ENCODE peak calls at places on chromosomes 2 and 18, in ten cellular contexts. Z, E, W, P, F, A, T, K, Y and U are unnamed samples.

GRCh38 chr2:186605041-186605440 is 15.2 kb downstream of the ITGAV start:
- DNase-seq in Z (no peak), E (no peak), W (no peak), P (no peak), F (no peak), A (no peak), T (peak), K (no peak), Y (no peak), U (no peak)

GRCh38 chr2:37625781-37626548 is 45.5 kb downstream of the CDC42EP3 start:
- DNase-seq in Z (no peak), E (no peak), W (peak), P (no peak), F (no peak), A (no peak), T (no peak), K (no peak), Y (no peak), U (no peak)

GRCh38 chr2:162768646-162769045 is 69.9 kb downstream of the KCNH7 start:
- DNase-seq in Z (peak), E (no peak), W (no peak), P (no peak), F (no peak), A (no peak), T (peak), K (no peak), Y (no peak), U (no peak)

GRCh38 chr2:133304344-133304743 is 263.9 kb downstream of the NCKAP5 start:
- DNase-seq in Z (no peak), E (no peak), W (no peak), P (no peak), F (no peak), A (no peak), T (no peak), K (no peak), Y (no peak), U (no peak)

GRCh38 chr18:73752546-73752945 is 395.1 kb downstream of the FBXO15 start:
- DNase-seq in Z (no peak), E (no peak), W (no peak), P (no peak), F (peak), A (no peak), T (no peak), K (no peak), Y (no peak), U (no peak)

GRCh38 chr2:229408356-229408755 is 137.3 kb upstream of the PID1 start:
- DNase-seq in Z (no peak), E (peak), W (no peak), P (no peak), F (peak), A (no peak), T (no peak), K (peak), Y (peak), U (no peak)

GRCh38 chr2:55761526-55761925 is 67.9 kb upstream of the PNPT1 start:
- DNase-seq in Z (no peak), E (no peak), W (no peak), P (no peak), F (peak), A (no peak), T (no peak), K (no peak), Y (no peak), U (no peak)

GRCh38 chr18:46385124-46385523 is 271.9 kb downstream of the LOXHD1 start:
- DNase-seq in Z (no peak), E (no peak), W (no peak), P (no peak), F (no peak), A (no peak), T (no peak), K (no peak), Y (no peak), U (no peak)

GRCh38 chr2:215680605-215681598 is 245.0 kb upstream of the FN1 start:
- DNase-seq in Z (no peak), E (no peak), W (peak), P (no peak), F (peak), A (no peak), T (no peak), K (no peak), Y (peak), U (no peak)

GRCh38 chr2:79860233-79861058 is 347.6 kb downstream of the CTNNA2 start:
- DNase-seq in Z (peak), E (peak), W (no peak), P (no peak), F (peak), A (no peak), T (peak), K (no peak), Y (no peak), U (no peak)
- TF ChIP-seq CTCF in Z (no peak), E (peak), W (no peak), P (peak), F (peak), A (peak), T (peak), K (peak), Y (no peak), U (peak)

DNA sequence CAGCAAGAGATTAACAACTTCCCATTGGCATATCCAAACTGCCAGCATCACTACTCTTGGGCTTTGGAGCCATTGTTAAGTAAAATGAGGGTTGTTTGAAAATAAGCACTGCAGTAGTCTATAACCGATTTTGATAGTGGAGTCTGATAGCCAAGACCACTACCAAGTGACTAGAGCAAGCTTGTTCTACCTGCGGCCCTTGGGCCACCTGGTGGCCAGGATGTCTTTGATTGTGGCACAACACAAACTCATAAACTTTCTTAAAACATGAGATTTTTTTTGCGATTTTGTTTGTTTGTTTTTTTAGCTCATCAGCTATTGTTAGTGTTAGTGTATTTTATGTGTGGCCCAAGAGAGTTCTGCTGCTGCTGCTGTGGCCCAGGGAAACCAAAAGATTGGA is 11.0 kb downstream of the UBE2E3 start:
- DNase-seq in Z (no peak), E (no peak), W (no peak), P (no peak), F (no peak), A (no peak), T (no peak), K (no peak), Y (no peak), U (no peak)
- TF ChIP-seq CTCF in Z (no peak), E (no peak), W (no peak), P (no peak), F (peak), A (peak), T (peak), K (no peak), Y (no peak), U (no peak)

DNA sequence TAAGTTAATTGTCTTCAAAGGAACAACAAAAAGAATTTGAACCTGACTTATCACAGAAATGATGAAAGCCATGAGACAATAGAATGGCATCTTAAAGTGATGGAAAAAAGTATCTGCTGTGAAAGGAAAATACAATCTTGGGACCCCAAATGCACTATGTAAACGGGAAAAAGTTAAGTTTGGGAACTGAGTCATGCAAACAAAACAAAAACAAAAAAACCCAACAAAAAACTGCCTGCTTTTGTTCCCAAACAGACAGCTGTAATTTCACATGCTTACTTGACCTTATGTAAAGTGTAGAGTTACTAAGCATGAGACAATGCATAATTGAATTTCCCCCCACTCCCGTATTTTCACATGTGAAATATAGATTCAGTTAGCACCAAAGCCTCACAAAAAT is 122.1 kb upstream of the RBMS1 start:
- DNase-seq in Z (no peak), E (no peak), W (no peak), P (no peak), F (no peak), A (no peak), T (no peak), K (no peak), Y (no peak), U (no peak)
- TF ChIP-seq CTCF in Z (no peak), E (no peak), W (no peak), P (no peak), F (no peak), A (no peak), T (no peak), K (no peak), Y (no peak), U (no peak)

DNA sequence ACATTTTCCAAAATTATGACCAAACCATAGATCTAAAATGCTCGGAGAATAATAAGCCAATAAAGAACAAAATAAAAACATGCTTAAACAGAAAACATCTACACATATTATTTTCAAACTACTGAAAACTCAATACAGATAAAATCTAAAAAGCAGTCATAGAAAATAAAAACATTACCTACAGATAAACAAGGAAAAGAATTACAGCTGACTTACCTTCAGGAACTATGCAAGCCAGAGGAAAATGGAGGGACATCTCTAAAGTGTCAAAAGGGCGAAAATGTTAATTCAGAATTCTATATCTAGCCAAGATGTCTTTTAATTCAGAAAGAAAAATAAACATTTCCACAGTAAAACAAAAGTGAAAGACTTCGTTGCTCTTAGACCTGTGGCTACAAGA is 112.9 kb upstream of the GYPC start:
- DNase-seq in Z (no peak), E (no peak), W (no peak), P (no peak), F (no peak), A (no peak), T (no peak), K (no peak), Y (no peak), U (no peak)
- TF ChIP-seq CTCF in Z (no peak), E (no peak), W (no peak), P (no peak), F (no peak), A (no peak), T (no peak), K (no peak), Y (no peak), U (no peak)

GRCh38 chr2:231670892-231671616 is 37.3 kb upstream of the PTMA start:
- DNase-seq in Z (peak), E (no peak), W (peak), P (no peak), F (no peak), A (no peak), T (peak), K (peak), Y (no peak), U (no peak)
- TF ChIP-seq CTCF in Z (peak), E (peak), W (peak), P (peak), F (peak), A (peak), T (peak), K (no peak), Y (peak), U (peak)

GRCh38 chr2:38836801-38837200 is 38.9 kb downstream of the DHX57 start:
- DNase-seq in Z (no peak), E (no peak), W (peak), P (no peak), F (no peak), A (no peak), T (no peak), K (no peak), Y (no peak), U (peak)

GRCh38 chr2:38830546-38831159 is 45.1 kb downstream of the DHX57 start:
- DNase-seq in Z (no peak), E (no peak), W (no peak), P (no peak), F (no peak), A (no peak), T (no peak), K (no peak), Y (peak), U (no peak)

GRCh38 chr2:38835990-38836389 is 39.7 kb downstream of the DHX57 start:
- DNase-seq in Z (no peak), E (no peak), W (peak), P (no peak), F (no peak), A (no peak), T (no peak), K (no peak), Y (no peak), U (no peak)

GRCh38 chr2:38835015-38835601 is 40.6 kb downstream of the DHX57 start:
- DNase-seq in Z (peak), E (no peak), W (peak), P (no peak), F (peak), A (no peak), T (peak), K (no peak), Y (no peak), U (no peak)
- TF ChIP-seq CTCF in Z (peak), E (peak), W (peak), P (no peak), F (peak), A (peak), T (peak), K (no peak), Y (no peak), U (peak)

DNA sequence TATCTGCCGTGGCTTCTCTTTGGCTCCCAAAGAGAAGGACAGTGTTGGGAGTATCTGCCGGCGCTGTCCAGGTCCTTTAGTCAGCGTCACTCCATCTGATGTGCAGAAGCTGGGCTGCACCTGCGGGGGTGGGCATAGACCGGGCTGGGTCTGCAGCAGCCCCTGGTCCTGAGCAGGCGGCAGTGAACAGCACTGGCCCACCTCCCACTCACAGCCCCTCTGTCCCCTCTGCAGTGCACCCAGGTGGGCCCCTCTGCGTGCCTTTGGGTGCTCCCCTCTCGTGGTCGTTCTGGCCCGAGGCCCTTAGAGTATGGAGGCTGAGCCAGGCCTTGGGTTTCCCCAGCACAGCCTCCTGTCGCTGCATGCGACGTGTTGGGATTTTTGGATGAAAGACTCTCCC is 95.7 kb downstream of the USP40 start:
- DNase-seq in Z (no peak), E (no peak), W (no peak), P (no peak), F (no peak), A (no peak), T (no peak), K (peak), Y (no peak), U (no peak)
- TF ChIP-seq CTCF in Z (no peak), E (no peak), W (no peak), P (no peak), F (no peak), A (no peak), T (no peak), K (no peak), Y (no peak), U (no peak)

DNA sequence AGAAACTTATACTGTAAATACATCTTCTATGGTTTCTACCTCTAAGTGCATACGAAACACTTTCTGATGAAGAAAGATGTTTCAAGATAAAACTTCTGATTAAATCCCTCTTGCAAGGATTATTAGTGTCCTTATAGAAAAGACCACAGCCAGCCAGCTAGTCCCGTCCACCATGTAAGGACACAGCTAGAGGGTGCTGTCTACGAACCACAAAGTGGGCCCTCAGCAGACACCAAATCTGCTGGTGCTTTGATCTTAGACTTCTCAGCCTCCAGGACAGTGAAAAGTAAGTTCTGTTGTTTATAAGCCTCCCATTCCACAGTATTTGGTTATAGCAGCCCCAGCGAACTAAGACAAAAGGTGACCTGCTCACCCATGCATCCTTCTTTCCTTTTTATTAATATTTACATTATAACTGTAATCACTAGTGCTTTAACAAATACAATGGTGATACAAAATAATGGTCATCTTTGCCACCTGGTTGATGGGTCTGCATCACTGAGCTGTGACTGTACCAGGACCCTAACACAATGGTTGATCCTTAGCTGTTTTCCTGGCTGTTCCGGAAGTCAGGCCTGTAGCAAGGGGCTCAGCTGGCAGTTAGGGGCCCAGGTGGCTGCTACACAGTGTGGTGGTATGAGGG is 108.4 kb upstream of the SMAD7 start:
- DNase-seq in Z (no peak), E (no peak), W (no peak), P (no peak), F (no peak), A (no peak), T (peak), K (no peak), Y (no peak), U (no peak)
- TF ChIP-seq CTCF in Z (peak), E (peak), W (no peak), P (no peak), F (peak), A (no peak), T (peak), K (no peak), Y (no peak), U (no peak)

GRCh38 chr2:233235977-233236376 is 15.5 kb upstream of the ATG16L1 start:
- DNase-seq in Z (no peak), E (no peak), W (no peak), P (no peak), F (no peak), A (no peak), T (peak), K (no peak), Y (no peak), U (no peak)
- TF ChIP-seq CTCF in Z (no peak), E (no peak), W (no peak), P (no peak), F (no peak), A (no peak), T (peak), K (no peak), Y (no peak), U (no peak)